ENCODE peak calls at places on chromosomes 2 and 18, in nine cellular contexts. S is brain microvascular endothelial cell; G is naive thymus-derived CD4-positive, alpha-beta T cell; X is cardiac muscle cell; M is WERI-Rb-1; L is pancreas; W is heart right ventricle; J is lung; F is neural progenitor cell. I is an unnamed sample.

GRCh38 chr18:76357585-76358265 is 137.3 kb downstream of the ZNF516 start:
- DNase-seq in S (no peak), G (no peak), X (no peak), M (no peak), L (no peak), W (no peak), J (no peak), F (no peak), I (no peak)

GRCh38 chr2:224565452-224566035 is 19.6 kb downstream of the CUL3 start:
- DNase-seq in S (no peak), G (no peak), X (no peak), M (no peak), L (no peak), W (no peak), J (no peak), F (no peak), I (no peak)

GRCh38 chr2:102558463-102558862 is 60.9 kb upstream of the SLC9A2 start:
- DNase-seq in S (no peak), G (no peak), X (peak; percentile 17), M (no peak), L (no peak), W (no peak), J (no peak), F (no peak), I (no peak)

GRCh38 chr2:137865954-137866540 is 98.2 kb upstream of the HNMT start:
- DNase-seq in S (peak; percentile 16), G (peak; percentile 21), X (peak; percentile 67), M (peak; percentile 65), L (no peak), W (peak; percentile 5), J (peak; percentile 37), F (peak; percentile 70), I (peak; percentile 66)

GRCh38 chr2:95030496-95030895 is 5.0 kb downstream of the MAL start:
- DNase-seq in S (no peak), G (no peak), X (no peak), M (no peak), L (no peak), W (no peak), J (no peak), F (no peak), I (no peak)

GRCh38 chr2:73968357-73968937 is 16.3 kb upstream of the TET3 start:
- DNase-seq in S (no peak), G (no peak), X (no peak), M (no peak), L (no peak), W (no peak), J (no peak), F (no peak), I (no peak)

GRCh38 chr2:109454764-109455394 is 158.9 kb downstream of the SEPTIN10 start:
- DNase-seq in S (no peak), G (no peak), X (no peak), M (no peak), L (no peak), W (no peak), J (no peak), F (no peak), I (no peak)

GRCh38 chr2:178331474-178332431 is 119.2 kb downstream of the PRKRA start:
- DNase-seq in S (no peak), G (no peak), X (no peak), M (no peak), L (no peak), W (no peak), J (no peak), F (no peak), I (no peak)

GRCh38 chr2:7841751-7842150 is 840.1 kb upstream of the ID2 start:
- DNase-seq in S (no peak), G (no peak), X (no peak), M (no peak), L (no peak), W (no peak), J (no peak), F (no peak), I (no peak)

GRCh38 chr18:48893559-48894265 is 57.1 kb downstream of the SMAD7 start:
- DNase-seq in S (no peak), G (no peak), X (no peak), M (no peak), L (no peak), W (no peak), J (no peak), F (no peak), I (no peak)

GRCh38 chr2:102141915-102142828 is at the start of gene IL1R1:
- DNase-seq in S (peak; percentile 50), G (no peak), X (peak; percentile 81), M (no peak), L (peak; percentile 83), W (peak; percentile 80), J (peak; percentile 82), F (peak; percentile 90), I (no peak)

GRCh38 chr2:20365249-20365817 is 14.7 kb upstream of the PUM2 start:
- DNase-seq in S (peak; percentile 40), G (no peak), X (peak; percentile 35), M (no peak), L (no peak), W (no peak), J (no peak), F (no peak), I (no peak)

GRCh38 chr2:174797792-174798276 is 33.6 kb upstream of the CHRNA1 start:
- DNase-seq in S (no peak), G (no peak), X (no peak), M (no peak), L (no peak), W (no peak), J (no peak), F (no peak), I (no peak)

GRCh38 chr2:32712870-32713269 is 85.0 kb downstream of the TTC27 start:
- DNase-seq in S (no peak), G (no peak), X (peak; percentile 81), M (no peak), L (no peak), W (peak; percentile 49), J (no peak), F (no peak), I (no peak)

GRCh38 chr2:95391641-95392310 is 10.7 kb upstream of the FAHD2A start:
- DNase-seq in S (no peak), G (no peak), X (no peak), M (no peak), L (peak; percentile 81), W (no peak), J (no peak), F (no peak), I (no peak)

GRCh38 chr2:210072922-210073509 is 70.6 kb downstream of the RPE start:
- DNase-seq in S (peak; percentile 35), G (peak; percentile 6), X (peak; percentile 64), M (no peak), L (no peak), W (no peak), J (no peak), F (peak; percentile 9), I (peak; percentile 54)

GRCh38 chr2:16640867-16641266 is 24.8 kb downstream of the CYRIA start:
- DNase-seq in S (no peak), G (no peak), X (peak; percentile 52), M (peak; percentile 42), L (no peak), W (peak; percentile 54), J (no peak), F (no peak), I (no peak)

GRCh38 chr2:206955253-206955652 is 15.9 kb downstream of the CPO start:
- DNase-seq in S (peak; percentile 18), G (no peak), X (no peak), M (no peak), L (no peak), W (no peak), J (no peak), F (no peak), I (no peak)

GRCh38 chr2:189092936-189093335 is 86.6 kb downstream of the COL5A2 start:
- DNase-seq in S (peak; percentile 68), G (no peak), X (peak; percentile 92), M (no peak), L (no peak), W (peak; percentile 30), J (no peak), F (no peak), I (no peak)

GRCh38 chr2:199850250-199850717 is 708 bp downstream of the FTCDNL1 start:
- DNase-seq in S (no peak), G (no peak), X (no peak), M (no peak), L (no peak), W (no peak), J (no peak), F (no peak), I (no peak)

GRCh38 chr2:199851886-199852285 is 894 bp upstream of the FTCDNL1 start:
- DNase-seq in S (no peak), G (no peak), X (no peak), M (no peak), L (no peak), W (no peak), J (no peak), F (no peak), I (no peak)

GRCh38 chr2:199848323-199848722 is 2.7 kb downstream of the FTCDNL1 start:
- DNase-seq in S (no peak), G (no peak), X (no peak), M (no peak), L (no peak), W (no peak), J (no peak), F (no peak), I (no peak)

GRCh38 chr2:199851499-199851816 is 466 bp upstream of the FTCDNL1 start:
- DNase-seq in S (no peak), G (no peak), X (no peak), M (no peak), L (no peak), W (no peak), J (no peak), F (no peak), I (no peak)

GRCh38 chr2:199850718-199851498 is at the start of gene FTCDNL1:
- DNase-seq in S (peak; percentile 25), G (peak; percentile 69), X (peak; percentile 36), M (peak; percentile 65), L (peak; percentile 77), W (peak; percentile 39), J (peak; percentile 66), F (peak; percentile 81), I (peak; percentile 65)
- H3K27ac ChIP-seq in S (no peak within 1 kb of the TSS), G (peak within 1 kb of the TSS; percentile 44), X (no peak within 1 kb of the TSS), M (peak within 1 kb of the TSS; percentile 66), L (peak within 1 kb of the TSS; percentile 69), W (no peak within 1 kb of the TSS), J (peak within 1 kb of the TSS; percentile 68), F (no peak within 1 kb of the TSS), I (no peak within 1 kb of the TSS)

GRCh38 chr18:26479686-26480079 is 68.7 kb downstream of the KCTD1 start:
- DNase-seq in S (no peak), G (no peak), X (no peak), M (no peak), L (no peak), W (no peak), J (no peak), F (no peak), I (no peak)
- H3K4me3 ChIP-seq in S (no peak overlapping the region), G (no peak overlapping the region), X (no peak overlapping the region), M (no peak overlapping the region), L (no peak overlapping the region), W (no peak overlapping the region), J (no peak overlapping the region), F (no peak overlapping the region), I (no peak overlapping the region)

GRCh38 chr2:201204655-201205515 is 21.9 kb downstream of the CASP10 start:
- DNase-seq in S (no peak), G (no peak), X (no peak), M (no peak), L (no peak), W (no peak), J (no peak), F (no peak), I (no peak)
- H3K27ac ChIP-seq in S (no peak overlapping the region), G (peak overlapping the region; percentile 38), X (no peak overlapping the region), M (no peak overlapping the region), L (no peak overlapping the region), W (no peak overlapping the region), J (peak overlapping the region; percentile 3), F (no peak overlapping the region), I (no peak overlapping the region)

GRCh38 chr2:230717595-230717994 is 5.0 kb downstream of the CAB39 start:
- DNase-seq in S (no peak), G (no peak), X (no peak), M (no peak), L (no peak), W (no peak), J (no peak), F (peak; percentile 59), I (no peak)
- H3K4me3 ChIP-seq in S (no peak overlapping the region), G (peak overlapping the region; percentile 17), X (no peak overlapping the region), M (no peak overlapping the region), L (no peak overlapping the region), W (no peak overlapping the region), J (no peak overlapping the region), F (no peak overlapping the region), I (no peak overlapping the region)

I was measured in A673.